ENCODE peak calls at places on chromosome X, in four cellular contexts. One of them, this sample, is unnamed.

GRCh38 chrX:155148724-155149537 is 67.3 kb upstream of the VBP1 start:
- DNase-seq in CD4-positive, alpha-beta T cell: peak
- DNase-seq in BE2C: no peak
- DNase-seq in transverse colon: peak
- DNase-seq in this sample: peak

GRCh38 chrX:151871244-151871643 is 41.4 kb upstream of the MAGEA4 start:
- DNase-seq in CD4-positive, alpha-beta T cell: no peak
- DNase-seq in BE2C: no peak
- DNase-seq in transverse colon: no peak
- DNase-seq in this sample: no peak

GRCh38 chrX:148624951-148625350 is 124.5 kb downstream of the AFF2 start:
- DNase-seq in CD4-positive, alpha-beta T cell: no peak
- DNase-seq in BE2C: no peak
- DNase-seq in transverse colon: no peak
- DNase-seq in this sample: no peak

GRCh38 chrX:46653482-46653881 is 79.9 kb downstream of the CHST7 start:
- DNase-seq in CD4-positive, alpha-beta T cell: no peak
- DNase-seq in BE2C: peak
- DNase-seq in transverse colon: no peak
- DNase-seq in this sample: peak

GRCh38 chrX:40950546-40950945 is 134.7 kb upstream of the USP9X start:
- DNase-seq in CD4-positive, alpha-beta T cell: no peak
- DNase-seq in BE2C: no peak
- DNase-seq in transverse colon: no peak
- DNase-seq in this sample: no peak

GRCh38 chrX:77628294-77629025 is 157.6 kb downstream of the ATRX start:
- DNase-seq in CD4-positive, alpha-beta T cell: no peak
- DNase-seq in BE2C: no peak
- DNase-seq in transverse colon: no peak
- DNase-seq in this sample: no peak

GRCh38 chrX:130772313-130773140 is 130.5 kb downstream of the ENOX2 start:
- DNase-seq in CD4-positive, alpha-beta T cell: no peak
- DNase-seq in BE2C: no peak
- DNase-seq in transverse colon: no peak
- DNase-seq in this sample: no peak

GRCh38 chrX:110316351-110317078 is 1.4 kb downstream of the AMMECR1 start:
- DNase-seq in CD4-positive, alpha-beta T cell: no peak
- DNase-seq in BE2C: no peak
- DNase-seq in transverse colon: no peak
- DNase-seq in this sample: peak

GRCh38 chrX:134542485-134542884 is 82.5 kb downstream of the HPRT1 start:
- DNase-seq in CD4-positive, alpha-beta T cell: no peak
- DNase-seq in BE2C: no peak
- DNase-seq in transverse colon: no peak
- DNase-seq in this sample: no peak

GRCh38 chrX:20056704-20057103 is 60.0 kb downstream of the MAP7D2 start:
- DNase-seq in CD4-positive, alpha-beta T cell: no peak
- DNase-seq in BE2C: no peak
- DNase-seq in transverse colon: no peak
- DNase-seq in this sample: no peak

GRCh38 chrX:152907084-152907651 is 9.3 kb downstream of the ZNF185 start:
- DNase-seq in CD4-positive, alpha-beta T cell: no peak
- DNase-seq in BE2C: peak
- DNase-seq in transverse colon: no peak
- DNase-seq in this sample: peak

GRCh38 chrX:143571521-143571920 is 54.2 kb upstream of the SPANXN3 start:
- DNase-seq in CD4-positive, alpha-beta T cell: no peak
- DNase-seq in BE2C: no peak
- DNase-seq in transverse colon: no peak
- DNase-seq in this sample: no peak

GRCh38 chrX:65697915-65698796 is 30.7 kb downstream of the MSN start:
- DNase-seq in CD4-positive, alpha-beta T cell: peak
- DNase-seq in BE2C: no peak
- DNase-seq in transverse colon: peak
- DNase-seq in this sample: peak

GRCh38 chrX:48890934-48891401 is 6.6 kb downstream of the TIMM17B start:
- DNase-seq in CD4-positive, alpha-beta T cell: no peak
- DNase-seq in BE2C: no peak
- DNase-seq in transverse colon: no peak
- DNase-seq in this sample: peak

GRCh38 chrX:155028749-155029360 is 2.2 kb downstream of the FUNDC2 start:
- DNase-seq in CD4-positive, alpha-beta T cell: no peak
- DNase-seq in BE2C: no peak
- DNase-seq in transverse colon: no peak
- DNase-seq in this sample: no peak

GRCh38 chrX:17944833-17945497 is 83.9 kb upstream of the RAI2 start:
- DNase-seq in CD4-positive, alpha-beta T cell: no peak
- DNase-seq in BE2C: peak
- DNase-seq in transverse colon: no peak
- DNase-seq in this sample: peak

GRCh38 chrX:82732861-82733260 is 775.2 kb upstream of the POU3F4 start:
- DNase-seq in CD4-positive, alpha-beta T cell: no peak
- DNase-seq in BE2C: no peak
- DNase-seq in transverse colon: no peak
- DNase-seq in this sample: no peak

GRCh38 chrX:149036086-149036485 is 469.0 kb downstream of the IDS start:
- DNase-seq in CD4-positive, alpha-beta T cell: no peak
- DNase-seq in BE2C: no peak
- DNase-seq in transverse colon: no peak
- DNase-seq in this sample: no peak

GRCh38 chrX:54560411-54560810 is 30.4 kb downstream of the GNL3L start:
- DNase-seq in CD4-positive, alpha-beta T cell: no peak
- DNase-seq in BE2C: peak
- DNase-seq in transverse colon: no peak
- DNase-seq in this sample: no peak

DNA sequence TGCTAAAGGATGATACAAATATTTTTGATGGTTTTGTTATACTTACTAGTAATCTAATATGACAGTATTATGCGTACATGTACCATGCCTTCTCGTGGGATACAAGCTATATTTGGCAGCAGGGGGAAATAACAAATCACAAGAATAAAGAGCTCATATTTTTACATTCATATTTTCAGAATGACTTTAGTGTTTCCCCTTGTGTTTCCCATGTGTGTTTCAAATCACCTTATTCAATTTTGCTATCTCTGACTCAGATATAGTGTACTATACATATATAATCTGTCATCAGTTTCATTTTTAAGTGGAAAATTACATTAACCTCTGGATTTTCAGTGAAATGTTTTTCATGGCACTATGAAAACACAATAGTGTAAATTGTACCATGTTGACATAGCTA is 146.8 kb downstream of the RPA4 start:
- DNase-seq in CD4-positive, alpha-beta T cell: no peak
- DNase-seq in BE2C: no peak
- DNase-seq in transverse colon: no peak
- DNase-seq in this sample: no peak
- TF ChIP-seq CTCF in CD4-positive, alpha-beta T cell: no peak
- TF ChIP-seq CTCF in BE2C: no peak
- TF ChIP-seq CTCF in transverse colon: no peak
- TF ChIP-seq CTCF in this sample: no peak

DNA sequence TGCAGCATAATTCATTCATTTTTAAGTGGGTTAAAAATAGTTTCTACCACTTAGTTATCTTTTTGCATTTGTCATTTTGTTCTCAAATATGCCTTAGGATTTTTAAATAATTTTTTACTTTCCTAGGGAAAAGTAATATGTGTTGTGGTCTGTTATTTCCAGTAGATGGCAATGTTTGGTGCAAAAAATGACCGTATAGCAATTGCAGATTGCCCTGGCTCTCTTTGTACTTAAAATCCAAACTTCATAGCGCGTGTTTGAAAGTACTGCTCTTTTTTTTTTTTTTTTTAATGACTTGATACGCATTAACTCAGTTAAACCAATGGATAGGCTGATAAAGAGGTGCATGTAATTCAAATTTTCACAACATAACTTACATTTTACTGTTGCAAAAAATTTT is 74.4 kb upstream of the RBMX start:
- DNase-seq in CD4-positive, alpha-beta T cell: no peak
- DNase-seq in BE2C: no peak
- DNase-seq in transverse colon: no peak
- DNase-seq in this sample: no peak
- TF ChIP-seq CTCF in CD4-positive, alpha-beta T cell: peak
- TF ChIP-seq CTCF in BE2C: peak
- TF ChIP-seq CTCF in transverse colon: peak
- TF ChIP-seq CTCF in this sample: peak

GRCh38 chrX:38166478-38167083 is 54.1 kb downstream of the SRPX start:
- DNase-seq in CD4-positive, alpha-beta T cell: no peak
- DNase-seq in BE2C: peak
- DNase-seq in transverse colon: no peak
- DNase-seq in this sample: peak

GRCh38 chrX:38165023-38165422 is 55.6 kb downstream of the SRPX start:
- DNase-seq in CD4-positive, alpha-beta T cell: no peak
- DNase-seq in BE2C: no peak
- DNase-seq in transverse colon: no peak
- DNase-seq in this sample: no peak

DNA sequence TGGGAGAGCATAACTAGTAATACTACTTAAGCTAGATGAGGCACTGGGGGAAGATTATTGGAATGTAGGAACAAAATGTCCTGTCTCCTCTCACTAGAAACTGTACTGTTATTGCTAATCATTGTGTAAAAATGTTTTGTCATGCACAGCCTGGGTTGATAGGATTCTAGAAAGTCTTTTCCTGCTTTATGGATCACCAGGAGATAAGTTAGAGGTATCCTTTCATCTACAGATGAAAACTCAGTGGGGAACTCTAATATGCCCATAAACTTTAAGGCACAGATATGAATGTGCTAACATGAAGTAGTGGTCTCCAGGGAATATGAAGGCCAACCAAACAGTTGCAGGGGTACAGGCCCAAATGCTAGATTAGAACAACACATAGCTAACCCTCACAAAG is 57.5 kb downstream of the SRPX start:
- DNase-seq in CD4-positive, alpha-beta T cell: no peak
- DNase-seq in BE2C: no peak
- DNase-seq in transverse colon: no peak
- DNase-seq in this sample: no peak
- TF ChIP-seq CTCF in CD4-positive, alpha-beta T cell: no peak
- TF ChIP-seq CTCF in BE2C: no peak
- TF ChIP-seq CTCF in transverse colon: no peak
- TF ChIP-seq CTCF in this sample: no peak

DNA sequence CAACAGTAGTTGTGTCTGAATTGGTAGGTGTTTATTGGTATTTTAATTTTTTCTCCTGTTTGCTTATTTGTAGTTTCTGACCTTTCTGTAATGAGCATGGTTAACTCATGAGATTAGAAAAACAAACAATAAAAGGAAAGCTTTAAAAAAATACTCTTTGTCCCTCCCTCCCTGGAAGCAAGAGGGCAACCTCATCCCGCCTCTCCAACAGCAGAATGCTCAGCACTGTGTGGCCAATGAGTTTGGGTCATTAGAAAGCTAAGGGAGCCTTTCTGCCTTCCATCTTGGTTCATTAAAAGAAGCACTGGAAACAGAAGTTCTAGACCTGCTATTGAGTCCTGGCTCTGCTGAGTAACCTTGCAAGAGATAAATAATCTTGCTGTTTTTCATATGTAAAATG is 33.9 kb downstream of the TRPC5 start:
- DNase-seq in CD4-positive, alpha-beta T cell: no peak
- DNase-seq in BE2C: no peak
- DNase-seq in transverse colon: no peak
- DNase-seq in this sample: no peak
- TF ChIP-seq CTCF in CD4-positive, alpha-beta T cell: no peak
- TF ChIP-seq CTCF in BE2C: no peak
- TF ChIP-seq CTCF in transverse colon: no peak
- TF ChIP-seq CTCF in this sample: no peak

GRCh38 chrX:107324493-107325310 is 118.3 kb downstream of the DNAAF6 start:
- DNase-seq in CD4-positive, alpha-beta T cell: no peak
- DNase-seq in BE2C: no peak
- DNase-seq in transverse colon: no peak
- DNase-seq in this sample: peak
- TF ChIP-seq CTCF in CD4-positive, alpha-beta T cell: no peak
- TF ChIP-seq CTCF in BE2C: peak
- TF ChIP-seq CTCF in transverse colon: no peak
- TF ChIP-seq CTCF in this sample: no peak

GRCh38 chrX:138759217-138759943 is 47.9 kb upstream of the FGF13 start:
- DNase-seq in CD4-positive, alpha-beta T cell: no peak
- DNase-seq in BE2C: no peak
- DNase-seq in transverse colon: no peak
- DNase-seq in this sample: no peak

GRCh38 chrX:138761380-138761779 is 49.9 kb upstream of the FGF13 start:
- DNase-seq in CD4-positive, alpha-beta T cell: no peak
- DNase-seq in BE2C: no peak
- DNase-seq in transverse colon: no peak
- DNase-seq in this sample: no peak

GRCh38 chrX:138769918-138770317 is 58.4 kb upstream of the FGF13 start:
- DNase-seq in CD4-positive, alpha-beta T cell: no peak
- DNase-seq in BE2C: no peak
- DNase-seq in transverse colon: no peak
- DNase-seq in this sample: no peak

GRCh38 chrX:138763761-138764160 is 52.2 kb upstream of the FGF13 start:
- DNase-seq in CD4-positive, alpha-beta T cell: no peak
- DNase-seq in BE2C: no peak
- DNase-seq in transverse colon: no peak
- DNase-seq in this sample: no peak

GRCh38 chrX:138765061-138765460 is 53.5 kb upstream of the FGF13 start:
- DNase-seq in CD4-positive, alpha-beta T cell: no peak
- DNase-seq in BE2C: no peak
- DNase-seq in transverse colon: no peak
- DNase-seq in this sample: no peak
- TF ChIP-seq CTCF in CD4-positive, alpha-beta T cell: no peak
- TF ChIP-seq CTCF in BE2C: no peak
- TF ChIP-seq CTCF in transverse colon: no peak
- TF ChIP-seq CTCF in this sample: no peak

DNA sequence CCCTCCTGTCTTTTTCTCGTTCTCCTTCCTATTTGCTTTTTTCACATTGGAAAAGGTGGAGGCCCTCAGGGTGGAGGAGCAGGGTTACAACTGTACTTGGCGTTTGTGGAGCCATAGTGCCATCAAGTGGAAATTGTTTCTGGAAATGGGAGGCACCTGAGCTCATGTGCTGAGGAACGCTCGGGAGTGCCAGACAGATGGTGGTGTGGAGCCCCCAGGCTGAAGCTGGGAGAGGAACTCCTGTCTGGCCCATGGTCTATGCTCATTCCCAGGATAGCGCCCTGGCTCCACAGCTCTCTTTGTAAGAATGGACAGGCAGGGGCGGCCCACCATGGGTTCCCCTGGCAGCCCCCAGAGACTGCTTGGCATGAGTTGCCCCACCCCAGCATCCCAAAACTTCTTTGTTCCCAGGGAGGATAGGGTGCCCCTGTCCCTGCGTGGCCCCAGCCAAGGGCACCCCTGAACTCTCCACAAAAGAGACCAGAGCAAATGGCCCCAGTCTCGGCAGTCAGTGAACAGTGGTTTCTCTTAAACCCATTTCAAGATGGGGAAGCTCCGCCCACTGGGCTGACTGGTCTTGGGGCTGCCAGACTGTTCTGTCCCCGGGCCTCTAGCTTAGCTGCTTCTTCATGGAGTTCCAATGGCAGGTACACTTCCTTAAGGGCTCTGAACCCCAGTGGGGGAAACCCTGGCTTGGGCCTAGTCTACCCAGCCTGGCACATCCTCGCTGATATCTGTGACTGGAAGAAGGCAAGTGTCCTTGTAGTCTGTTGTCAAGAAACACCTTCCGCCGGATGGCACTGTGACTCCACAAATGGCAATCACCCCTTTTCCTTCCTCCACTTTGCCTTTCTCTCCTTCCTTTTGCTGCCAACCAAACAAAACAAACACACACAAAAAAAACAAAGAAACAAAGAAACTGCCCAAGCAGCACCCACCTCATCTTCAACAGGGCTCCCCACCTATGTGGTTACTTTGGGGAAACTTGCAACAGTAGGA is 70.1 kb downstream of the NBDY start:
- DNase-seq in CD4-positive, alpha-beta T cell: peak
- DNase-seq in BE2C: no peak
- DNase-seq in transverse colon: peak
- DNase-seq in this sample: no peak
- TF ChIP-seq CTCF in CD4-positive, alpha-beta T cell: no peak
- TF ChIP-seq CTCF in BE2C: no peak
- TF ChIP-seq CTCF in transverse colon: no peak
- TF ChIP-seq CTCF in this sample: no peak

This sample was measured in activated CD8-positive, alpha-beta T cell treated with anti-CD3 and anti-CD28 coated beads for 36 hours.